ENCODE peak calls at places on chromosomes 12 and 14, in six cellular contexts. U is fibroblast of mammary gland, S is AG04449, I is kidney epithelial cell, V is astrocyte, W is sigmoid colon. Z is an unnamed sample.

GRCh38 chr14:50303744-50304471 is 8.1 kb downstream of the L2HGDH start:
- DNase-seq in U (no peak), S (no peak), I (peak; percentile 64), V (peak; percentile 52), W (no peak), Z (peak; percentile 72)

GRCh38 chr12:6769003-6769389 is 2.8 kb downstream of the PTMS start:
- DNase-seq in U (no peak), S (no peak), I (no peak), V (peak; percentile 26), W (peak; percentile 88), Z (no peak)

GRCh38 chr12:77943466-77943865 is 112.8 kb downstream of the NAV3 start:
- DNase-seq in U (peak; percentile 92), S (peak; percentile 41), I (peak; percentile 54), V (peak; percentile 82), W (no peak), Z (peak; percentile 96)

GRCh38 chr12:39490500-39491276 is 47.8 kb upstream of the KIF21A start:
- DNase-seq in U (peak; percentile 96), S (no peak), I (peak; percentile 18), V (peak; percentile 67), W (no peak), Z (peak; percentile 97)

GRCh38 chr12:72282721-72283120 is 10.6 kb downstream of the TRHDE start:
- DNase-seq in U (peak; percentile 16), S (no peak), I (no peak), V (no peak), W (no peak), Z (no peak)

GRCh38 chr14:54653764-54654469 is 87.0 kb downstream of the SAMD4A start:
- DNase-seq in U (peak; percentile 91), S (no peak), I (no peak), V (peak; percentile 91), W (peak; percentile 70), Z (peak; percentile 34)

GRCh38 chr14:96246535-96246839 is 9.5 kb upstream of the BDKRB1 start:
- DNase-seq in U (peak; percentile 100), S (peak; percentile 94), I (peak; percentile 81), V (peak; percentile 96), W (no peak), Z (peak; percentile 98)

GRCh38 chr12:89370411-89370810 is 18.1 kb upstream of the DUSP6 start:
- DNase-seq in U (no peak), S (no peak), I (no peak), V (no peak), W (no peak), Z (no peak)

GRCh38 chr12:110039085-110039807 is 9.1 kb downstream of the C12orf76 start:
- DNase-seq in U (peak; percentile 93), S (peak; percentile 91), I (peak; percentile 73), V (peak; percentile 94), W (no peak), Z (peak; percentile 94)

DNA sequence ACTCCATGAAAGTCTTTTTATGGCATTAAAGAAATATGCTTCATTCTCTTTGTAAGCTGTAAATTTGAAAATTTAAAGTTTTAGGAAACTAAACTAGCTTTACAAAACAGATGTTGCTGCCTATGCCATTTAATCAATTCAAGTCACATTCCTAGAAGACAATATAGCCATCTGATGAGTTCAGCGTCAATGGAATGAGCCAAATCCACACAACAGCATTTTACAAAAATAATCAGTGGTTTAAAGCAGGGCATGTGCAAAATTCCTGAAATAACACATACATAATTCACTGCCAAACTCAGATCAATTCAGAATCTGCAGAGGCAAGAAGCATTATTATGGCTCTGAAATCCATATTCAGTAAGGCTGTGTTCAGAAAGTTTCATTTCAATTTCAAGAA is 75.6 kb downstream of the MED13L start:
- DNase-seq in U (peak; percentile 41), S (peak; percentile 19), I (no peak), V (peak; percentile 78), W (no peak), Z (no peak)
- H3K4me3 ChIP-seq in U (no peak overlapping the region), S (no peak overlapping the region), I (no peak overlapping the region), V (no peak overlapping the region), W (no peak overlapping the region), Z (no peak overlapping the region)

DNA sequence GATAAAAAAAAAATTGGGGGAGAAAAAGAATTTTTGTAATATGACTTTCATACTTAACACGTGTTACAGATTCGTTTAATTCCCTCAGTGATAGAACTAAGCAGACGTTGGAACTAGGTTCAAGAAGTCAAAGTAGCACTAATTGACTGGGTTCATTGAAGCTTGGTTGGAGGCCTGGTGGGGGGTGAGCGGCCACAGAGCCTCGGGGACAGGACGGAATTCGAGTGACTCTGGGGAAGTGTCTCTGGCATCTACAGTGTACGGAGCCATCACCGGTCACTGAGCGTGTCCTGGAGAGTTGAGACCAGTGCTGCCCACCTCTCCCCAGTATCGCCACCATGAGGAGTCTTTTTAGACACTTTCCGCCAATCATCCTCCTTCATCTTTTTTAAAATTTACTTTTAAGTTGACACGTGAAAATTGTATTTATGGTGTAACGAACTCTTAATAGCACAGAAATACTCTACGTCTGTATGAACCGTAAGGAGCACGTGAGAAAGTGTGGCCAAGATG is 1.3 kb downstream of the ZFYVE21 start:
- DNase-seq in U (no peak), S (no peak), I (no peak), V (no peak), W (no peak), Z (no peak)
- TF ChIP-seq CTCF in U (no peak), S (no peak), I (no peak), V (no peak), W (no peak), Z (no peak)

DNA sequence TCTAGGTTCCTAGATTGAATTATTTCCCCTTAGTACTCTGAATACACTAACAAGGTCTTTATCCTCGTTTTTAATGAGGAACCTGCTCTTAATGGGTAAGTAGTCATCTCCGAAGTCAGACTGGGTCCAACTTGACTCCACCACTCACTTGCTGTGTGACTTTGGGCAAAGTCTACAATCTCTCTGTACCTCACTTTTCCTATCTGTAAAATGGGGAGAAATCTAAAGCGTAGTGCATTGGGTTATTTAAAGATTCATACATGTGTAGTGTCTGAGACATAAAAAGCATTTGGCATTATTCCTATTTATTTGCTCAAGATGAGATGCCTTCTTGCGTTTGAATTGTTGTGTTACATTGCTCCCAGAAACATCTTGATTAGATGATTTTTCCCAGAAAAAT is 51.5 kb downstream of the GTF2A1 start:
- DNase-seq in U (no peak), S (no peak), I (no peak), V (no peak), W (no peak), Z (no peak)
- H3K4me3 ChIP-seq in U (peak overlapping the region; percentile 74), S (peak overlapping the region; percentile 72), I (no peak overlapping the region), V (peak overlapping the region; percentile 75), W (peak overlapping the region; percentile 67), Z (peak overlapping the region; percentile 68)

GRCh38 chr12:113392563-113392962 is 11.1 kb downstream of the SDS start:
- DNase-seq in U (no peak), S (no peak), I (no peak), V (no peak), W (no peak), Z (no peak)

GRCh38 chr12:113391650-113392340 is 11.9 kb downstream of the SDS start:
- DNase-seq in U (no peak), S (no peak), I (no peak), V (no peak), W (no peak), Z (no peak)

GRCh38 chr12:113390064-113391043 is 13.3 kb downstream of the SDS start:
- DNase-seq in U (no peak), S (no peak), I (no peak), V (no peak), W (no peak), Z (no peak)

GRCh38 chr12:113392988-113393579 is 10.6 kb downstream of the SDS start:
- DNase-seq in U (peak; percentile 31), S (no peak), I (no peak), V (no peak), W (no peak), Z (peak; percentile 14)

DNA sequence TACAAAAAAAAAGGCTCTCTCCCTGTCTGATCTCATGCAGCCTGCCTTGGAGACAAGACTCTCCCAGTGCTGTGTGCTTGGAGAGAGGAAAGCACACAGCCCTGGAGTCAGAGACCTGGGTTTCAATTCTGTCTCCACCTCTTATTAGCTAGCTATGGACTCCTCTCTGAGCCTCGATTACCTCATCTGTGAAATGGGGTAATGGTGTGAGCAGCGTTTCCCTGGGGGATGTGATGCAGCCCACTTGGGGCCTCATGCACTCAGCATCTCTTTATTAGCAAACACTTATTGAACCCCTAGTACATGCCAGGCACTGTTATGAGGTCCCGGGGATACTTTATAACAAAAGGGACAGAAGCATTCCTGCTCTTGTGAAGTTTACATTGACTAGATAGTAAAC is 12.5 kb downstream of the SDS start:
- DNase-seq in U (no peak), S (no peak), I (no peak), V (no peak), W (no peak), Z (no peak)
- TF ChIP-seq CTCF in U (no peak), S (no peak), I (no peak), V (no peak), W (no peak), Z (no peak)

GRCh38 chr12:106584104-106585064 is 1.6 kb downstream of the RFX4 start:
- DNase-seq in U (no peak), S (no peak), I (no peak), V (no peak), W (no peak), Z (no peak)
- H3K4me3 ChIP-seq in U (no peak overlapping the region), S (no peak overlapping the region), I (no peak overlapping the region), V (no peak overlapping the region), W (no peak overlapping the region), Z (no peak overlapping the region)

GRCh38 chr14:67674139-67674479 is 323 bp downstream of the VTI1B start:
- DNase-seq in U (peak; percentile 40), S (no peak), I (no peak), V (peak; percentile 32), W (peak; percentile 83), Z (peak; percentile 67)
- TF ChIP-seq CTCF in U (no peak), S (peak; percentile 26), I (peak; percentile 38), V (no peak), W (peak; percentile 23), Z (peak; percentile 26)

GRCh38 chr12:29102739-29103138 is 46.3 kb upstream of the FAR2 start:
- DNase-seq in U (no peak), S (no peak), I (no peak), V (no peak), W (no peak), Z (no peak)
- H3K4me3 ChIP-seq in U (no peak overlapping the region), S (no peak overlapping the region), I (no peak overlapping the region), V (no peak overlapping the region), W (no peak overlapping the region), Z (no peak overlapping the region)